ENCODE peak calls at places on chromosomes 5 and 9, in nine cellular contexts. One of them, this sample, is unnamed.

GRCh38 chr5:178769617-178770290 is 39.3 kb upstream of the ZNF354A start:
- DNase-seq in A673: no peak
- DNase-seq in SJSA1: no peak
- DNase-seq in CD8-positive, alpha-beta T cell: no peak
- DNase-seq in endothelial cell of umbilical vein: no peak
- DNase-seq in esophagus squamous epithelium: no peak
- DNase-seq in stomach: peak
- DNase-seq in CD4-positive, alpha-beta T cell: no peak
- DNase-seq in A549: no peak
- DNase-seq in this sample: no peak

GRCh38 chr9:23621166-23621565 is 204.9 kb downstream of the ELAVL2 start:
- DNase-seq in A673: peak
- DNase-seq in SJSA1: no peak
- DNase-seq in CD8-positive, alpha-beta T cell: no peak
- DNase-seq in endothelial cell of umbilical vein: no peak
- DNase-seq in esophagus squamous epithelium: no peak
- DNase-seq in stomach: no peak
- DNase-seq in CD4-positive, alpha-beta T cell: no peak
- DNase-seq in A549: no peak
- DNase-seq in this sample: no peak

GRCh38 chr9:34654317-34655083 is 2.5 kb downstream of the IL11RA start:
- DNase-seq in A673: peak
- DNase-seq in SJSA1: no peak
- DNase-seq in CD8-positive, alpha-beta T cell: no peak
- DNase-seq in endothelial cell of umbilical vein: peak
- DNase-seq in esophagus squamous epithelium: no peak
- DNase-seq in stomach: peak
- DNase-seq in CD4-positive, alpha-beta T cell: no peak
- DNase-seq in A549: no peak
- DNase-seq in this sample: peak

GRCh38 chr5:3361811-3362605 is 233.6 kb upstream of the IRX1 start:
- DNase-seq in A673: no peak
- DNase-seq in SJSA1: peak
- DNase-seq in CD8-positive, alpha-beta T cell: peak
- DNase-seq in endothelial cell of umbilical vein: no peak
- DNase-seq in esophagus squamous epithelium: no peak
- DNase-seq in stomach: no peak
- DNase-seq in CD4-positive, alpha-beta T cell: no peak
- DNase-seq in A549: no peak
- DNase-seq in this sample: no peak

GRCh38 chr9:70817306-70817705 is 304.1 kb downstream of the TRPM3 start:
- DNase-seq in A673: no peak
- DNase-seq in SJSA1: no peak
- DNase-seq in CD8-positive, alpha-beta T cell: no peak
- DNase-seq in endothelial cell of umbilical vein: no peak
- DNase-seq in esophagus squamous epithelium: no peak
- DNase-seq in stomach: no peak
- DNase-seq in CD4-positive, alpha-beta T cell: no peak
- DNase-seq in A549: no peak
- DNase-seq in this sample: no peak

GRCh38 chr5:76029739-76030138 is 53.4 kb upstream of the SV2C start:
- DNase-seq in A673: no peak
- DNase-seq in SJSA1: no peak
- DNase-seq in CD8-positive, alpha-beta T cell: no peak
- DNase-seq in endothelial cell of umbilical vein: no peak
- DNase-seq in esophagus squamous epithelium: no peak
- DNase-seq in stomach: no peak
- DNase-seq in CD4-positive, alpha-beta T cell: no peak
- DNase-seq in A549: no peak
- DNase-seq in this sample: no peak

GRCh38 chr9:101176384-101176783 is 147.9 kb downstream of the PLPPR1 start:
- DNase-seq in A673: peak
- DNase-seq in SJSA1: no peak
- DNase-seq in CD8-positive, alpha-beta T cell: no peak
- DNase-seq in endothelial cell of umbilical vein: no peak
- DNase-seq in esophagus squamous epithelium: no peak
- DNase-seq in stomach: no peak
- DNase-seq in CD4-positive, alpha-beta T cell: no peak
- DNase-seq in A549: no peak
- DNase-seq in this sample: no peak

GRCh38 chr5:7157083-7157482 is 238.9 kb upstream of the ADCY2 start:
- DNase-seq in A673: no peak
- DNase-seq in SJSA1: no peak
- DNase-seq in CD8-positive, alpha-beta T cell: no peak
- DNase-seq in endothelial cell of umbilical vein: no peak
- DNase-seq in esophagus squamous epithelium: no peak
- DNase-seq in stomach: no peak
- DNase-seq in CD4-positive, alpha-beta T cell: no peak
- DNase-seq in A549: no peak
- DNase-seq in this sample: no peak

GRCh38 chr5:38755171-38755570 is 90.6 kb upstream of the OSMR start:
- DNase-seq in A673: peak
- DNase-seq in SJSA1: peak
- DNase-seq in CD8-positive, alpha-beta T cell: no peak
- DNase-seq in endothelial cell of umbilical vein: no peak
- DNase-seq in esophagus squamous epithelium: no peak
- DNase-seq in stomach: no peak
- DNase-seq in CD4-positive, alpha-beta T cell: no peak
- DNase-seq in A549: no peak
- DNase-seq in this sample: no peak

GRCh38 chr5:163910226-163910625 is 404.8 kb downstream of the MAT2B start:
- DNase-seq in A673: no peak
- DNase-seq in SJSA1: no peak
- DNase-seq in CD8-positive, alpha-beta T cell: no peak
- DNase-seq in endothelial cell of umbilical vein: no peak
- DNase-seq in esophagus squamous epithelium: no peak
- DNase-seq in stomach: no peak
- DNase-seq in CD4-positive, alpha-beta T cell: no peak
- DNase-seq in A549: no peak
- DNase-seq in this sample: no peak

GRCh38 chr9:34633851-34634550 is 3.6 kb downstream of the SIGMAR1 start:
- DNase-seq in A673: peak
- DNase-seq in SJSA1: peak
- DNase-seq in CD8-positive, alpha-beta T cell: peak
- DNase-seq in endothelial cell of umbilical vein: peak
- DNase-seq in esophagus squamous epithelium: no peak
- DNase-seq in stomach: peak
- DNase-seq in CD4-positive, alpha-beta T cell: peak
- DNase-seq in A549: peak
- DNase-seq in this sample: no peak

GRCh38 chr9:135230386-135230765 is 142.9 kb downstream of the OLFM1 start:
- DNase-seq in A673: no peak
- DNase-seq in SJSA1: no peak
- DNase-seq in CD8-positive, alpha-beta T cell: no peak
- DNase-seq in endothelial cell of umbilical vein: no peak
- DNase-seq in esophagus squamous epithelium: no peak
- DNase-seq in stomach: no peak
- DNase-seq in CD4-positive, alpha-beta T cell: no peak
- DNase-seq in A549: no peak
- DNase-seq in this sample: no peak

GRCh38 chr9:110049699-110050450 is 158.1 kb downstream of the C9orf152 start:
- DNase-seq in A673: no peak
- DNase-seq in SJSA1: no peak
- DNase-seq in CD8-positive, alpha-beta T cell: no peak
- DNase-seq in endothelial cell of umbilical vein: no peak
- DNase-seq in esophagus squamous epithelium: no peak
- DNase-seq in stomach: peak
- DNase-seq in CD4-positive, alpha-beta T cell: no peak
- DNase-seq in A549: no peak
- DNase-seq in this sample: no peak

GRCh38 chr5:78611161-78611605 is 37.4 kb downstream of the LHFPL2 start:
- DNase-seq in A673: no peak
- DNase-seq in SJSA1: peak
- DNase-seq in CD8-positive, alpha-beta T cell: no peak
- DNase-seq in endothelial cell of umbilical vein: no peak
- DNase-seq in esophagus squamous epithelium: no peak
- DNase-seq in stomach: no peak
- DNase-seq in CD4-positive, alpha-beta T cell: no peak
- DNase-seq in A549: no peak
- DNase-seq in this sample: no peak

GRCh38 chr5:95857185-95857945 is 34.8 kb upstream of the GLRX start:
- DNase-seq in A673: no peak
- DNase-seq in SJSA1: no peak
- DNase-seq in CD8-positive, alpha-beta T cell: no peak
- DNase-seq in endothelial cell of umbilical vein: peak
- DNase-seq in esophagus squamous epithelium: no peak
- DNase-seq in stomach: peak
- DNase-seq in CD4-positive, alpha-beta T cell: no peak
- DNase-seq in A549: no peak
- DNase-seq in this sample: peak

GRCh38 chr5:34736445-34737119 is 80.5 kb downstream of the RAI14 start:
- DNase-seq in A673: no peak
- DNase-seq in SJSA1: no peak
- DNase-seq in CD8-positive, alpha-beta T cell: no peak
- DNase-seq in endothelial cell of umbilical vein: no peak
- DNase-seq in esophagus squamous epithelium: no peak
- DNase-seq in stomach: no peak
- DNase-seq in CD4-positive, alpha-beta T cell: no peak
- DNase-seq in A549: no peak
- DNase-seq in this sample: no peak

DNA sequence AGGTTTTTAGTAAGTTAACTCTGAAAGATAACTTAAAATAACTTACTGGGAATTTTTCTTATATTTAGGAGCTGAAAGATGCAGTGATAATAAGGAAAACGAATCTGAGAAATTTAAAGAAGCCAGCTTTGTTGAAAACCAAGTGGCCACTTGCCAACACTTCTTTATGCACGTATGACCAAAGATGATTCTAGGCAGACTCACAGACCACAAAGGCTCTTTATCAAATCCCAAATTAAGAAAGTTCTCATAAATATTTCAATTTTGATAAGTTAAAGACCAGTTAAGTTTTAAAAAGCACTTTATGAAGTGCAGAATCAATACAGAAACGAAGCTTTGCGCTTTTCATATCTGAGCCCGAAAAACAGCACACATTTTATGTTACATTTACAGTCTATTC is 1.5 kb downstream of the AFF4 start:
- DNase-seq in A673: no peak
- DNase-seq in SJSA1: peak
- DNase-seq in CD8-positive, alpha-beta T cell: no peak
- DNase-seq in endothelial cell of umbilical vein: peak
- DNase-seq in esophagus squamous epithelium: no peak
- DNase-seq in stomach: no peak
- DNase-seq in CD4-positive, alpha-beta T cell: no peak
- DNase-seq in A549: no peak
- DNase-seq in this sample: no peak
- H3K27ac ChIP-seq in A673: peak
- H3K27ac ChIP-seq in SJSA1: peak
- H3K27ac ChIP-seq in CD8-positive, alpha-beta T cell: peak
- H3K27ac ChIP-seq in endothelial cell of umbilical vein: peak
- H3K27ac ChIP-seq in esophagus squamous epithelium: peak
- H3K27ac ChIP-seq in stomach: no peak
- H3K27ac ChIP-seq in CD4-positive, alpha-beta T cell: peak
- H3K27ac ChIP-seq in A549: peak
- H3K27ac ChIP-seq in this sample: peak

GRCh38 chr5:172946146-172946545 is 13.1 kb upstream of the RPL26L1 start:
- DNase-seq in A673: no peak
- DNase-seq in SJSA1: no peak
- DNase-seq in CD8-positive, alpha-beta T cell: no peak
- DNase-seq in endothelial cell of umbilical vein: no peak
- DNase-seq in esophagus squamous epithelium: no peak
- DNase-seq in stomach: no peak
- DNase-seq in CD4-positive, alpha-beta T cell: no peak
- DNase-seq in A549: no peak
- DNase-seq in this sample: no peak

GRCh38 chr5:172943906-172944305 is 15.3 kb upstream of the RPL26L1 start:
- DNase-seq in A673: peak
- DNase-seq in SJSA1: peak
- DNase-seq in CD8-positive, alpha-beta T cell: no peak
- DNase-seq in endothelial cell of umbilical vein: no peak
- DNase-seq in esophagus squamous epithelium: no peak
- DNase-seq in stomach: no peak
- DNase-seq in CD4-positive, alpha-beta T cell: no peak
- DNase-seq in A549: no peak
- DNase-seq in this sample: no peak

GRCh38 chr5:172945151-172945550 is 14.1 kb upstream of the RPL26L1 start:
- DNase-seq in A673: no peak
- DNase-seq in SJSA1: no peak
- DNase-seq in CD8-positive, alpha-beta T cell: no peak
- DNase-seq in endothelial cell of umbilical vein: no peak
- DNase-seq in esophagus squamous epithelium: no peak
- DNase-seq in stomach: no peak
- DNase-seq in CD4-positive, alpha-beta T cell: no peak
- DNase-seq in A549: no peak
- DNase-seq in this sample: no peak

GRCh38 chr5:172943283-172943841 is 15.9 kb upstream of the RPL26L1 start:
- DNase-seq in A673: peak
- DNase-seq in SJSA1: peak
- DNase-seq in CD8-positive, alpha-beta T cell: no peak
- DNase-seq in endothelial cell of umbilical vein: no peak
- DNase-seq in esophagus squamous epithelium: no peak
- DNase-seq in stomach: no peak
- DNase-seq in CD4-positive, alpha-beta T cell: no peak
- DNase-seq in A549: no peak
- DNase-seq in this sample: peak

DNA sequence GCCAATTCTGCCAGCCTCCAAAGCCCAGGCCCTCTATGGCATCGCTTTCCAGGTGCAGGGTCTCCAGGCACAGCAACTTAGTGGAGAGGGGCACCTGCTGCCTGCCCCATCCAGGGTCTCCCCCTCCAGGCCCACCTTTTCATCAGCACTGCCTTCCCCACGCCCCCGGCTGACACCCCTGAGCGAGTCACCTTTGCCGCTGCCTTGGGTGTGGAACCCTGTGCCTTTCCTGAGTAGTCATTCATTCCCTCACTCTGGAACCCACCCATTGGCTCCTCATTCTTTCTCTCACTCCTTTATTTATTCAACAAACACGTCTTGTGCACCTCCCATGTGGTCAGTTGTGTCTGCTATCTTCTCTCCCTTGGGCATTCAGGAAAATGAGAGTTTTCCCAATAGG is 14.5 kb upstream of the RPL26L1 start:
- DNase-seq in A673: no peak
- DNase-seq in SJSA1: peak
- DNase-seq in CD8-positive, alpha-beta T cell: no peak
- DNase-seq in endothelial cell of umbilical vein: no peak
- DNase-seq in esophagus squamous epithelium: no peak
- DNase-seq in stomach: no peak
- DNase-seq in CD4-positive, alpha-beta T cell: no peak
- DNase-seq in A549: no peak
- DNase-seq in this sample: no peak
- H3K27ac ChIP-seq in A673: no peak
- H3K27ac ChIP-seq in SJSA1: peak
- H3K27ac ChIP-seq in CD8-positive, alpha-beta T cell: no peak
- H3K27ac ChIP-seq in endothelial cell of umbilical vein: no peak
- H3K27ac ChIP-seq in esophagus squamous epithelium: no peak
- H3K27ac ChIP-seq in stomach: no peak
- H3K27ac ChIP-seq in CD4-positive, alpha-beta T cell: no peak
- H3K27ac ChIP-seq in A549: no peak
- H3K27ac ChIP-seq in this sample: no peak

GRCh38 chr5:72015103-72015548 is 92.1 kb upstream of the MAP1B start:
- DNase-seq in A673: peak
- DNase-seq in SJSA1: peak
- DNase-seq in CD8-positive, alpha-beta T cell: no peak
- DNase-seq in endothelial cell of umbilical vein: no peak
- DNase-seq in esophagus squamous epithelium: no peak
- DNase-seq in stomach: no peak
- DNase-seq in CD4-positive, alpha-beta T cell: no peak
- DNase-seq in A549: peak
- DNase-seq in this sample: peak
- H3K27ac ChIP-seq in A673: no peak
- H3K27ac ChIP-seq in SJSA1: no peak
- H3K27ac ChIP-seq in CD8-positive, alpha-beta T cell: no peak
- H3K27ac ChIP-seq in endothelial cell of umbilical vein: no peak
- H3K27ac ChIP-seq in esophagus squamous epithelium: no peak
- H3K27ac ChIP-seq in stomach: no peak
- H3K27ac ChIP-seq in CD4-positive, alpha-beta T cell: no peak
- H3K27ac ChIP-seq in A549: peak
- H3K27ac ChIP-seq in this sample: peak

GRCh38 chr5:132503244-132503643 is 12.7 kb upstream of the IRF1 start:
- DNase-seq in A673: no peak
- DNase-seq in SJSA1: peak
- DNase-seq in CD8-positive, alpha-beta T cell: no peak
- DNase-seq in endothelial cell of umbilical vein: no peak
- DNase-seq in esophagus squamous epithelium: no peak
- DNase-seq in stomach: no peak
- DNase-seq in CD4-positive, alpha-beta T cell: no peak
- DNase-seq in A549: no peak
- DNase-seq in this sample: no peak
- H3K27ac ChIP-seq in A673: no peak
- H3K27ac ChIP-seq in SJSA1: no peak
- H3K27ac ChIP-seq in CD8-positive, alpha-beta T cell: no peak
- H3K27ac ChIP-seq in endothelial cell of umbilical vein: no peak
- H3K27ac ChIP-seq in esophagus squamous epithelium: peak
- H3K27ac ChIP-seq in stomach: no peak
- H3K27ac ChIP-seq in CD4-positive, alpha-beta T cell: no peak
- H3K27ac ChIP-seq in A549: no peak
- H3K27ac ChIP-seq in this sample: no peak

This sample was measured in caudate nucleus.